ENCODE peak calls at places on chromosome 4, in six cellular contexts. C is ovary; H is colonic mucosa; U is sigmoid colon; A is CD8-positive, alpha-beta T cell; Z is fibroblast of pulmonary artery. B is an unnamed sample.

GRCh38 chr4:116870667-116871066 is 214.7 kb downstream of the TRAM1L1 start:
- DNase-seq in C (no peak), H (no peak), U (no peak), A (no peak), Z (no peak), B (no peak)

GRCh38 chr4:5810151-5810550 is 82.7 kb downstream of the CRMP1 start:
- DNase-seq in C (no peak), H (no peak), U (peak; percentile 58), A (no peak), Z (no peak), B (peak; percentile 15)

GRCh38 chr4:179399054-179399782 is 1957.0 kb upstream of the AGA start:
- DNase-seq in C (no peak), H (no peak), U (no peak), A (no peak), Z (no peak), B (no peak)

GRCh38 chr4:82201805-82202636 is 171.8 kb downstream of the HNRNPD start:
- DNase-seq in C (no peak), H (peak; percentile 42), U (no peak), A (no peak), Z (peak; percentile 63), B (peak; percentile 47)

GRCh38 chr4:122728781-122729330 is 3.6 kb upstream of the BBS12 start:
- DNase-seq in C (no peak), H (no peak), U (no peak), A (no peak), Z (peak; percentile 35), B (no peak)

GRCh38 chr4:113294910-113295309 is 245.5 kb downstream of the ANK2 start:
- DNase-seq in C (no peak), H (no peak), U (no peak), A (no peak), Z (peak; percentile 29), B (no peak)

GRCh38 chr4:121192500-121192899 is 28.4 kb upstream of the TNIP3 start:
- DNase-seq in C (no peak), H (no peak), U (no peak), A (no peak), Z (peak; percentile 65), B (no peak)

GRCh38 chr4:145739840-145740239 is 59.9 kb downstream of the C4orf51 start:
- DNase-seq in C (no peak), H (peak; percentile 80), U (no peak), A (no peak), Z (peak; percentile 35), B (no peak)

GRCh38 chr4:37670249-37670648 is 15.9 kb downstream of the RELL1 start:
- DNase-seq in C (no peak), H (no peak), U (no peak), A (no peak), Z (no peak), B (no peak)

GRCh38 chr4:6335040-6335590 is 65.5 kb downstream of the WFS1 start:
- DNase-seq in C (no peak), H (no peak), U (no peak), A (no peak), Z (no peak), B (no peak)

GRCh38 chr4:56465599-56466295 is 1.7 kb upstream of the SRP72 start:
- DNase-seq in C (no peak), H (no peak), U (no peak), A (no peak), Z (peak; percentile 32), B (no peak)

GRCh38 chr4:174096999-174097398 is 186.5 kb downstream of the FBXO8 start:
- DNase-seq in C (no peak), H (no peak), U (no peak), A (no peak), Z (no peak), B (no peak)

GRCh38 chr4:165208322-165208652 is 926 bp downstream of the KLHL2 start:
- DNase-seq in C (no peak), H (no peak), U (no peak), A (no peak), Z (no peak), B (no peak)

GRCh38 chr4:39362827-39363226 is 3.3 kb downstream of the RFC1 start:
- DNase-seq in C (no peak), H (no peak), U (no peak), A (no peak), Z (no peak), B (no peak)

GRCh38 chr4:118865091-118865708 is 23.5 kb upstream of the SYNPO2 start:
- DNase-seq in C (no peak), H (peak; percentile 23), U (no peak), A (no peak), Z (peak; percentile 68), B (no peak)

DNA sequence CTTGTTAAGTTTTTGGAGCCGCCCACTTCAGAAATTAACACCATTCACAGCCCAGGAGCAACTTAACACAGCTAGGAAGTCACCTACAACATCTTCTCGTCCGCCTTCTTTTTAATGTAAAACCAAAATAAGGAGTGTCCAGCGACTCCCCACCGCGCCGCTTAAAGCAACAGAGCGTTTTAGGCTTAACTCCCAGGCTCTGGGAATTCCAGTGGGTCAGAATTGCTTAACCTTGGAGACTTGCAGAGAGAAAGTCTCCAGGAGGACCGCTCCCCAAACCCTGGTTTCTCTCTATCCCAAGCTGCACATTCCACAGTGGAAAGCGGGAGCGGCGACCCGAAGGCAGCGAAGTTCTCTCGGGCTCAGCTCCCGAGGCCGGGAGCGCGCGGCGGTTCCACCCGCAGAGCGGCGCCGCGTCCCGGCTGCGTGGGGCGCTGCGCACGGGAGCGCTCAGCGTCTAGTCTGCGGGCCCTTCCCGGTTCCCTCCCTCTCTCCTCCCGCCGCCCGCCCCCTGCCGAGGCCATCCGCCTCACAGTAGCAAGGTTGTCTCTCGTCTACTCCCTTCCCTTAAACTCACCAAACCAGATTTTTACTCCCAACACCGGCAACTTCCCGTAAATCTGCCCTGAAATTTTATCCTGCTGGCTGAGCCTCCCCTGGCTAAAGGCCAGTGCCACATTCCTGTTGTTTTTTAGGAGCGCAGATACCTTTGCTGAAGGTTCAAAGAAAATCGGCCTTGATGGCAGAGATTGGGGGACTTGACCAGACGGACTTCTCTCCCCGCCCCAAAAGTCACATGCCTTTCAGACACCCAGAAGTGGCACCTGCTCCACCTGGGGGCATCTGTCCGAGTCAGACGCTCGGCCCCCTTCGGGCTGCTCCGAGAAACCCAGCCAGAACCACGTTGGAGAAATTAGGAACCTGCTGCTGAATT is at the start of gene RBM47:
- DNase-seq in C (peak; percentile 69), H (peak; percentile 89), U (peak; percentile 73), A (peak; percentile 55), Z (peak; percentile 67), B (peak; percentile 68)
- TF ChIP-seq CTCF in C (peak; percentile 9), H (no peak), U (no peak), A (no peak), Z (no peak), B (no peak)

GRCh38 chr4:78171482-78171881 is 114.4 kb downstream of the FRAS1 start:
- DNase-seq in C (no peak), H (no peak), U (no peak), A (no peak), Z (no peak), B (no peak)
- TF ChIP-seq CTCF in C (no peak), H (no peak), U (no peak), A (no peak), Z (no peak), B (no peak)

GRCh38 chr4:88991746-88992145 is 65.2 kb downstream of the FAM13A start:
- DNase-seq in C (no peak), H (no peak), U (no peak), A (no peak), Z (peak; percentile 16), B (no peak)

GRCh38 chr4:88985088-88985779 is 71.8 kb downstream of the FAM13A start:
- DNase-seq in C (no peak), H (no peak), U (no peak), A (no peak), Z (peak; percentile 84), B (no peak)

GRCh38 chr4:88989990-88990389 is 67.0 kb downstream of the FAM13A start:
- DNase-seq in C (no peak), H (no peak), U (no peak), A (no peak), Z (no peak), B (no peak)
- TF ChIP-seq CTCF in C (no peak), H (no peak), U (no peak), A (no peak), Z (no peak), B (no peak)

GRCh38 chr4:125736057-125736456 is 421.3 kb downstream of the FAT4 start:
- DNase-seq in C (no peak), H (no peak), U (no peak), A (no peak), Z (peak; percentile 69), B (no peak)
- TF ChIP-seq CTCF in C (no peak), H (no peak), U (no peak), A (no peak), Z (peak; percentile 29), B (no peak)

GRCh38 chr4:84681488-84682274 is 98.8 kb downstream of the CDS1 start:
- DNase-seq in C (no peak), H (peak; percentile 54), U (no peak), A (no peak), Z (peak; percentile 71), B (no peak)
- TF ChIP-seq CTCF in C (no peak), H (no peak), U (no peak), A (no peak), Z (peak; percentile 10), B (no peak)

B was measured in Peyer's patch.